ENCODE peak calls at places on chromosomes 16 and 17, in six cellular contexts. V, E, M, B, L and Y are unnamed samples.
A peak's percentile ranks its signal among the peaks of the same experiment; 100 is the strongest.

GRCh38 chr16:50709061-50709695 is 15.8 kb downstream of the NOD2 start:
- DNase-seq in V (no peak), E (no peak), M (no peak), B (no peak), L (no peak), Y (no peak)

GRCh38 chr16:19093631-19094541 is 19.9 kb upstream of the ITPRIPL2 start:
- DNase-seq in V (no peak), E (no peak), M (no peak), B (no peak), L (no peak), Y (no peak)

GRCh38 chr16:70455910-70456309 is 1.5 kb downstream of the FCSK start:
- DNase-seq in V (no peak), E (no peak), M (no peak), B (no peak), L (no peak), Y (no peak)

GRCh38 chr17:9408381-9408780 is 167.2 kb downstream of the STX8 start:
- DNase-seq in V (no peak), E (no peak), M (no peak), B (no peak), L (peak; percentile 15), Y (no peak)

GRCh38 chr17:49741009-49741691 is 22.8 kb downstream of the FAM117A start:
- DNase-seq in V (no peak), E (peak; percentile 38), M (no peak), B (no peak), L (no peak), Y (no peak)

GRCh38 chr16:11494433-11494832 is 92.3 kb downstream of the LITAF start:
- DNase-seq in V (no peak), E (no peak), M (peak; percentile 45), B (no peak), L (no peak), Y (no peak)

GRCh38 chr16:79845006-79845733 is 244.6 kb upstream of the MAF start:
- DNase-seq in V (no peak), E (no peak), M (no peak), B (no peak), L (no peak), Y (no peak)

GRCh38 chr16:21150375-21151001 is at the start of gene DNAH3:
- DNase-seq in V (no peak), E (no peak), M (no peak), B (no peak), L (no peak), Y (no peak)

GRCh38 chr16:3012828-3013420 is at the start of gene CLDN9:
- DNase-seq in V (peak; percentile 58), E (no peak), M (peak; percentile 75), B (no peak), L (no peak), Y (no peak)

GRCh38 chr17:66698270-66698669 is 136.6 kb upstream of the CACNG5 start:
- DNase-seq in V (no peak), E (no peak), M (no peak), B (no peak), L (no peak), Y (no peak)

GRCh38 chr16:57191056-57191536 is 5.0 kb downstream of the RSPRY1 start:
- DNase-seq in V (no peak), E (peak; percentile 33), M (no peak), B (no peak), L (peak; percentile 15), Y (no peak)

GRCh38 chr16:66382966-66383299 is 16.4 kb downstream of the CDH5 start:
- DNase-seq in V (no peak), E (peak; percentile 86), M (peak; percentile 65), B (no peak), L (peak; percentile 81), Y (no peak)

GRCh38 chr16:78317871-78318270 is 218.4 kb downstream of the WWOX start:
- DNase-seq in V (no peak), E (no peak), M (no peak), B (no peak), L (no peak), Y (no peak)

GRCh38 chr16:14071576-14072271 is 605 bp downstream of the MRTFB start:
- DNase-seq in V (peak; percentile 50), E (peak; percentile 16), M (peak; percentile 41), B (peak; percentile 48), L (no peak), Y (no peak)

GRCh38 chr17:32877164-32877764 is 340 bp upstream of the MYO1D start:
- DNase-seq in V (peak; percentile 97), E (peak; percentile 83), M (peak; percentile 93), B (peak; percentile 92), L (peak; percentile 73), Y (peak; percentile 92)

GRCh38 chr17:38344127-38344745 is 480 bp upstream of the GPR179 start:
- DNase-seq in V (no peak), E (no peak), M (no peak), B (no peak), L (no peak), Y (no peak)

DNA sequence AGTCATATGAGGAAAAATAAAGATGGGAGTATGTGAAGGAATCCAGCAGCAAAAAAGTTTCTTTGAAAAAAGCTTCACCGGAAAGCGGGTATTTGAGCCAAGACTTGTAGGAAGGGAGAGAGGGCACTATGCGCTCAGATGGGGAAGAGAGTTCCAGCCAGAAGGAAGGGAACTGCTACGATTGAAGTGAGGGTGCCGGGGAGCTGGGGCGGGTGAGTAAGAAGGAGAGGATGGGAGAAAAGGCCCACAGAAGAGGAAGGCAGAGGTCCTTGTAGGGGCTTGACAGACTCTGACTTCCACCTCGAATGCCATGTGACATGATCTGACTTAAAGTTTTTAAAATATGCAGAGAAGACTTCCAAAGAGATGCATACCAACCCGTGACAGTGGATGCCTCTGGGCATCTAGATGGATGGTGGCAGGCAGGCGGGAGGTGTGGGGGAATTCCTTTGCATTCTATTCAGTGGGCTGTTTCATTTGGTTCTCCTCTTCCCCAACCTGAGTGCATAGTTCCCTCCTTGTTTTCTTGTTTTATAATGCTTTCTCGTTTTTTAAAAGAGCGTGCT is 44.9 kb downstream of the CDRT4 start:
- DNase-seq in V (no peak), E (no peak), M (no peak), B (no peak), L (no peak), Y (no peak)
- H3K4me3 ChIP-seq in V (no peak overlapping the region), E (no peak overlapping the region), M (no peak overlapping the region), B (no peak overlapping the region), L (no peak overlapping the region), Y (no peak overlapping the region)

GRCh38 chr17:77264617-77265230 is 124.0 kb downstream of the SEC14L1 start:
- DNase-seq in V (no peak), E (no peak), M (no peak), B (no peak), L (no peak), Y (no peak)

GRCh38 chr17:77266213-77266612 is 125.4 kb downstream of the SEC14L1 start:
- DNase-seq in V (no peak), E (no peak), M (no peak), B (no peak), L (no peak), Y (no peak)

GRCh38 chr17:77269696-77270681 is 129.2 kb downstream of the SEC14L1 start:
- DNase-seq in V (no peak), E (no peak), M (no peak), B (no peak), L (no peak), Y (no peak)

GRCh38 chr17:77271421-77271820 is 130.7 kb downstream of the SEC14L1 start:
- DNase-seq in V (no peak), E (no peak), M (no peak), B (no peak), L (no peak), Y (no peak)

DNA sequence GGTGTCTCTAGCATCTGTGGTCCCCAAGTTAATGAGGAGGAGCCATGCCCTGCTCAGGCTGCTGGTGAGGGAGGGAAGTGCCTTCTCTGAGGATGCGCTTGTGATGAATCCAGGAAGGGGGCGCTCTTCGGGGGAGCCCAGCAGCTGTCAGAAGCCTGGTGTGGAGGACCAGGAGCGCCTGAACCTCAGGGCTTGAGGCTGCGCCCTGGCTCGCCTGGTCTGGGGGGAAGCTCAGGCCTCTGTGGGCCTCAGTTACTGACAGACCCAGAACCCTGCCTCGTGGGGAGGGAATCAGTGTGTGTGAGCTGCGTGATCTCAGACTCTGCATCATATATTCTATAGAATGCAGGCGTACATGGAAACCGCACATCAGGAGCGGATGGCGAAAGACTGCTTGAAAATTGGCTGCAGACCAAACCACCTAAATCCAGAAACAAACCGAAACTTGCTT is 126.1 kb downstream of the SEC14L1 start:
- DNase-seq in V (peak; percentile 58), E (no peak), M (peak; percentile 90), B (no peak), L (no peak), Y (no peak)
- TF ChIP-seq CTCF in V (peak; percentile 57), E (peak; percentile 10), M (peak; percentile 76), B (no peak), L (peak; percentile 46), Y (no peak)

DNA sequence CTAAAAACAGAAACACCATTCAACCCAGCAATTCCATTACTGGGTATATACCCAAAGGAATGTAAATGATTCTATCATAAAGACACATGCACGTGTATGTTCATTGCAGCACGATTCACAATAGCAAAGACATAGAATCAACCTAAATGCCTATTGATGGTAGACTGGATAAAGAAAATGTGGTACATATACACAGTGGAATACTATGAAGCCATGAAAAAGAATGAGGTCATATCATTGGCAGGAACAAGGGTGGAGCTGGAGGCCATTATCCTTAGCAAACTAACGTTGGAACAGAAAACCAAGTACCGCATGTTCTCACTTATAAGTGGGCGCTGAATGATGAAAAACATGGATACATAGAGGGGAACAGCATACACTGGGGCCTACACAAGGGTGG is 77.2 kb upstream of the MYOCD start:
- DNase-seq in V (no peak), E (no peak), M (no peak), B (no peak), L (no peak), Y (no peak)
- H3K4me3 ChIP-seq in V (no peak overlapping the region), E (no peak overlapping the region), M (no peak overlapping the region), B (no peak overlapping the region), L (no peak overlapping the region), Y (no peak overlapping the region)

GRCh38 chr16:24869033-24869432 is 23.3 kb downstream of the SLC5A11 start:
- DNase-seq in V (no peak), E (no peak), M (no peak), B (no peak), L (no peak), Y (no peak)
- TF ChIP-seq CTCF in V (no peak), E (no peak), M (no peak), B (no peak), L (no peak), Y (no peak)